ENCODE peak calls at places on chromosome 10, in five cellular contexts. One of them, this sample, is unnamed.

GRCh38 chr10:116836087-116836486 is 13.2 kb upstream of the ENO4 start:
- DNase-seq in Panc1: no peak
- DNase-seq in fibroblast of the aortic adventitia: no peak
- DNase-seq in SJSA1: no peak
- DNase-seq in AG04450: no peak
- DNase-seq in this sample: no peak

GRCh38 chr10:99433378-99434020 is 3.1 kb upstream of the GOT1 start:
- DNase-seq in Panc1: no peak
- DNase-seq in fibroblast of the aortic adventitia: no peak
- DNase-seq in SJSA1: no peak
- DNase-seq in AG04450: no peak
- DNase-seq in this sample: no peak

GRCh38 chr10:60521974-60522405 is 132.3 kb upstream of the ANK3 start:
- DNase-seq in Panc1: no peak
- DNase-seq in fibroblast of the aortic adventitia: peak
- DNase-seq in SJSA1: no peak
- DNase-seq in AG04450: no peak
- DNase-seq in this sample: no peak

GRCh38 chr10:60942604-60943269 is 1.2 kb downstream of the RHOBTB1 start:
- DNase-seq in Panc1: no peak
- DNase-seq in fibroblast of the aortic adventitia: peak
- DNase-seq in SJSA1: peak
- DNase-seq in AG04450: no peak
- DNase-seq in this sample: no peak

GRCh38 chr10:97320480-97321031 is 1.5 kb downstream of the FRAT1 start:
- DNase-seq in Panc1: no peak
- DNase-seq in fibroblast of the aortic adventitia: no peak
- DNase-seq in SJSA1: no peak
- DNase-seq in AG04450: no peak
- DNase-seq in this sample: no peak

GRCh38 chr10:11113156-11113555 is 95.5 kb downstream of the CELF2 start:
- DNase-seq in Panc1: no peak
- DNase-seq in fibroblast of the aortic adventitia: no peak
- DNase-seq in SJSA1: no peak
- DNase-seq in AG04450: no peak
- DNase-seq in this sample: no peak

GRCh38 chr10:123103944-123104343 is 31.8 kb upstream of the HMX3 start:
- DNase-seq in Panc1: no peak
- DNase-seq in fibroblast of the aortic adventitia: no peak
- DNase-seq in SJSA1: no peak
- DNase-seq in AG04450: no peak
- DNase-seq in this sample: no peak

GRCh38 chr10:36647540-36647939 is 477.9 kb upstream of the ANKRD30A start:
- DNase-seq in Panc1: no peak
- DNase-seq in fibroblast of the aortic adventitia: no peak
- DNase-seq in SJSA1: no peak
- DNase-seq in AG04450: no peak
- DNase-seq in this sample: no peak

DNA sequence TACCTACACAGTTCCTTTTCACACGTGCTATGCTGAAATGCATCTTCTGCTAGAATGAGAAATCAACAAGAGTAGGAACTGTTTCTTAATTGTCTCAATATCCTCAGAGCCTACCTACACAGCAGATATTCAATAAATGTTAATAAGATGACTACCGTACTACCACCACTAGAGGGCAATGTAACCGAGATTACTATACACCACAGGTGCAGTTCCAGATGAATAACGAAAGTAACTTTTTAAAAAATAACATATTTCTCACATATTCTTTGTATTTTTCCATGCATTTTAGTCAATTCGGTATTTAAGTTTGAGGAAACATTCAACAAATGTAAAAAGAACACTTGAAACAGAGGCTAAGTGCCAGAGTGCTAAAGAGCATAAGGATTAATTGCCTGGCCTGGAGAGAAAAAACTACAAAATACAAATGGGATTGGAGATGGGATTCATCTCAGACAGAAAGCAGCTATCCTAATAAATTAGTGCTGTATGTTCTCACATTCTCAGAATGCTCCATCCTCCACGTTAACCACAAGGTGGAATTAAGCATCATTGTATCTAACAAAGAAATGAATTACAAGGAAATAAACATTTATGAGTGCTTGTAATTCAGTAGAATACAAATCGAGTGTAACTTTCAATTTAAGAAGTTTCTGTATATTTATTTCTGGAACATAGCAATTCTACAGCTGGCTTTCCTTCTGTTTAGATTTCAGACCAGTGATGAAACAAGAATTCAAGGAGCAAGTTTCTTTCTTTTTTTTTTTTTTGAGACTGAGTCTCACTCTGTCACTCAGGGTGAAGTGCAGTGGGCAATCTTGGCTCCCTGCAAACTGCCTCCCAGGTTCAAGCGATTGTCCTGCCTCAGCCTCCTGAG is 20.3 kb upstream of the HECTD2 start:
- DNase-seq in Panc1: no peak
- DNase-seq in fibroblast of the aortic adventitia: peak
- DNase-seq in SJSA1: no peak
- DNase-seq in AG04450: no peak
- DNase-seq in this sample: no peak
- H3K4me3 ChIP-seq in Panc1: no peak
- H3K4me3 ChIP-seq in fibroblast of the aortic adventitia: no peak
- H3K4me3 ChIP-seq in SJSA1: no peak
- H3K4me3 ChIP-seq in AG04450: peak
- H3K4me3 ChIP-seq in this sample: peak

GRCh38 chr10:43846187-43846680 is 197.6 kb upstream of the ZNF32 start:
- DNase-seq in Panc1: no peak
- DNase-seq in fibroblast of the aortic adventitia: peak
- DNase-seq in SJSA1: no peak
- DNase-seq in AG04450: no peak
- DNase-seq in this sample: no peak
- H3K4me3 ChIP-seq in Panc1: no peak
- H3K4me3 ChIP-seq in fibroblast of the aortic adventitia: no peak
- H3K4me3 ChIP-seq in SJSA1: no peak
- H3K4me3 ChIP-seq in AG04450: no peak
- H3K4me3 ChIP-seq in this sample: no peak

GRCh38 chr10:124449170-124450009 is 445 bp downstream of the NKX1-2 start:
- DNase-seq in Panc1: no peak
- DNase-seq in fibroblast of the aortic adventitia: no peak
- DNase-seq in SJSA1: no peak
- DNase-seq in AG04450: no peak
- DNase-seq in this sample: no peak
- H3K4me3 ChIP-seq in Panc1: peak
- H3K4me3 ChIP-seq in fibroblast of the aortic adventitia: no peak
- H3K4me3 ChIP-seq in SJSA1: no peak
- H3K4me3 ChIP-seq in AG04450: no peak
- H3K4me3 ChIP-seq in this sample: peak

GRCh38 chr10:132725202-132725601 is 60.7 kb downstream of the NKX6-2 start:
- DNase-seq in Panc1: no peak
- DNase-seq in fibroblast of the aortic adventitia: no peak
- DNase-seq in SJSA1: no peak
- DNase-seq in AG04450: no peak
- DNase-seq in this sample: no peak

GRCh38 chr10:132727411-132727810 is 58.5 kb downstream of the NKX6-2 start:
- DNase-seq in Panc1: no peak
- DNase-seq in fibroblast of the aortic adventitia: no peak
- DNase-seq in SJSA1: no peak
- DNase-seq in AG04450: no peak
- DNase-seq in this sample: no peak

GRCh38 chr10:132728321-132728720 is 57.6 kb downstream of the NKX6-2 start:
- DNase-seq in Panc1: no peak
- DNase-seq in fibroblast of the aortic adventitia: no peak
- DNase-seq in SJSA1: no peak
- DNase-seq in AG04450: no peak
- DNase-seq in this sample: no peak

GRCh38 chr10:132726194-132726593 is 59.8 kb downstream of the NKX6-2 start:
- DNase-seq in Panc1: no peak
- DNase-seq in fibroblast of the aortic adventitia: no peak
- DNase-seq in SJSA1: no peak
- DNase-seq in AG04450: no peak
- DNase-seq in this sample: no peak

DNA sequence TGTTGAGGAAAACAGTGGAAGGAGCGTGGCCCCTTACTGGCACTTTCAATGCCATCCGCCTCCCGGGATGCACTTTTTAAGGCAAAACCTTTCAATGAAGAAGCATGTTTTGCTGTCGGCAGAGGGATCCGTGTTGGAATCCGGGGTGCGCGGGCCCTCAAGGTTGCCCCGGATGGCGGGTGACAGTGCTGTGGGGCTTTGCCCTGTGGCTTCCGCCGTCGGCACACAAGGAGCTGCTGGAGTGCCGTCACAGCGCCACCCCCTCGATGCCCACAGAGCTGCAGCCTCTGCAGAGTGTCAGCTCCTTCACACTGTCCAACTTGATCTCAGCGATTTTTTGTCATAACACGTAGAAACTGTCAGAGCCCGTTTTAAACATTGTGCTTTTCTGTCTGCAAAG is 59.0 kb downstream of the NKX6-2 start:
- DNase-seq in Panc1: no peak
- DNase-seq in fibroblast of the aortic adventitia: no peak
- DNase-seq in SJSA1: no peak
- DNase-seq in AG04450: no peak
- DNase-seq in this sample: no peak
- H3K4me3 ChIP-seq in Panc1: no peak
- H3K4me3 ChIP-seq in fibroblast of the aortic adventitia: no peak
- H3K4me3 ChIP-seq in SJSA1: no peak
- H3K4me3 ChIP-seq in AG04450: no peak
- H3K4me3 ChIP-seq in this sample: no peak